ENCODE peak calls at places on chromosomes 5 and 9, in eight cellular contexts. Q is right atrium auricular region; W is uterus; R is A549; G is CD8-positive, alpha-beta T cell; J is PC-9; E is SJSA1; Y is GM23248. K is an unnamed sample.

GRCh38 chr5:76690704-76691469 is 25.0 kb upstream of the F2R start:
- DNase-seq in Q (no peak), E (peak; percentile 80), Y (peak; percentile 54), G (no peak), W (no peak), J (peak; percentile 68), R (no peak), K (no peak)

GRCh38 chr9:77725820-77726219 is 77.7 kb upstream of the GNA14 start:
- DNase-seq in G (no peak), E (no peak), Y (no peak), Q (no peak), W (no peak), J (no peak), R (no peak), K (no peak)

GRCh38 chr5:12794476-12795332 is 890.5 kb upstream of the CTNND2 start:
- DNase-seq in J (no peak), W (no peak), E (no peak), G (no peak), Y (no peak), R (no peak), Q (no peak), K (no peak)

GRCh38 chr5:175517824-175518450 is 39.6 kb downstream of the SFXN1 start:
- DNase-seq in R (no peak), W (no peak), Y (peak; percentile 87), J (no peak), E (peak; percentile 68), G (peak; percentile 53), Q (no peak), K (no peak)

GRCh38 chr5:155943516-155944407 is 383.2 kb upstream of the SGCD start:
- DNase-seq in J (no peak), R (peak; percentile 27), E (no peak), G (peak; percentile 20), Q (no peak), W (peak; percentile 20), Y (peak; percentile 81), K (peak; percentile 61)

GRCh38 chr5:134458676-134459403 is 47.2 kb upstream of the CDKN2AIPNL start:
- DNase-seq in E (no peak), G (no peak), R (no peak), W (no peak), Y (no peak), Q (no peak), J (no peak), K (no peak)

GRCh38 chr5:124634228-124634819 is 112.1 kb downstream of the ZNF608 start:
- DNase-seq in G (no peak), Q (no peak), W (no peak), Y (peak; percentile 63), R (no peak), E (no peak), J (peak; percentile 67), K (no peak)

GRCh38 chr5:66718374-66718977 is 122.3 kb downstream of the MAST4 start:
- DNase-seq in J (no peak), R (no peak), E (no peak), G (no peak), Q (no peak), Y (no peak), W (no peak), K (no peak)

GRCh38 chr9:115945009-115945431 is 208.6 kb upstream of the PAPPA start:
- DNase-seq in G (no peak), J (no peak), W (no peak), Q (no peak), R (peak; percentile 38), Y (no peak), E (no peak), K (no peak)

GRCh38 chr5:38540348-38540747 is 16.1 kb downstream of the LIFR start:
- DNase-seq in Y (no peak), E (no peak), J (no peak), Q (no peak), R (no peak), W (peak; percentile 31), G (no peak), K (peak; percentile 77)
- H3K27ac ChIP-seq in Y (no peak overlapping the region), E (no peak overlapping the region), J (no peak overlapping the region), Q (peak overlapping the region; percentile 3), R (no peak overlapping the region), W (no peak overlapping the region), G (no peak overlapping the region), K (peak overlapping the region; percentile 28)

GRCh38 chr5:74015716-74016115 is 389.7 kb downstream of the ARHGEF28 start:
- DNase-seq in G (no peak), R (no peak), Q (no peak), E (no peak), Y (no peak), W (no peak), J (no peak), K (no peak)

GRCh38 chr5:74016373-74016772 is 390.4 kb downstream of the ARHGEF28 start:
- DNase-seq in J (no peak), Y (no peak), R (no peak), G (no peak), E (no peak), W (no peak), Q (no peak), K (no peak)

GRCh38 chr5:74017786-74018211 is 391.8 kb downstream of the ARHGEF28 start:
- DNase-seq in Q (no peak), W (no peak), J (peak; percentile 90), R (no peak), G (no peak), E (no peak), Y (peak; percentile 89), K (no peak)

GRCh38 chr5:74019923-74020322 is 393.9 kb downstream of the ARHGEF28 start:
- DNase-seq in W (no peak), G (no peak), Q (no peak), J (no peak), Y (no peak), E (no peak), R (no peak), K (no peak)

GRCh38 chr5:74017112-74017511 is 391.1 kb downstream of the ARHGEF28 start:
- DNase-seq in G (no peak), Y (peak; percentile 64), W (no peak), Q (no peak), R (no peak), J (peak; percentile 92), E (no peak), K (no peak)
- H3K27ac ChIP-seq in G (no peak overlapping the region), Y (no peak overlapping the region), W (no peak overlapping the region), Q (no peak overlapping the region), R (no peak overlapping the region), J (peak overlapping the region; percentile 75), E (no peak overlapping the region), K (no peak overlapping the region)

GRCh38 chr9:34994429-34995287 is 5.1 kb downstream of the DNAJB5 start:
- DNase-seq in J (no peak), R (peak; percentile 78), W (peak; percentile 60), E (no peak), G (no peak), Q (peak; percentile 59), Y (peak; percentile 71), K (no peak)
- H3K27ac ChIP-seq in J (no peak overlapping the region), R (no peak overlapping the region), W (peak overlapping the region; percentile 90), E (no peak overlapping the region), G (no peak overlapping the region), Q (peak overlapping the region; percentile 100), Y (peak overlapping the region; percentile 96), K (peak overlapping the region; percentile 73)

DNA sequence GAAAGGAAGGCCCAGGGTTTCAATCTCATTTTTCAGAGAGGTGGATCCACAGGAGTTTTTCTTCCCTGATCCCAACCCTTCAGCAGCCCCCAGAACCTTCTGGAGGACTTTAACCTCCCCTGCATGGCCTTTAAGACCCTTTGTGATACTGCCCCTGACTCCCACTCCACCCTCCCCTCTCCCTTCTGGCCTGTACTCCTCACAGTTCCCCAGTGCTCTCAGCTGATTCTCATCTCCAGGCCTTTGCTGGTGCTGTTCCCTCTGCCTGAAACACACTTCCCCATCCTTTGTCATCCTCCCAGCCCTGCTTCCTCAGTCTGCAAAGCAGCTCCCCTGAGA is 18.5 kb downstream of the NEURL1B start:
- DNase-seq in R (no peak), J (no peak), Q (no peak), G (no peak), W (no peak), E (no peak), Y (no peak), K (no peak)
- H3K27ac ChIP-seq in R (no peak overlapping the region), J (no peak overlapping the region), Q (peak overlapping the region; percentile 91), G (no peak overlapping the region), W (peak overlapping the region; percentile 84), E (peak overlapping the region; percentile 84), Y (peak overlapping the region; percentile 64), K (peak overlapping the region; percentile 85)

DNA sequence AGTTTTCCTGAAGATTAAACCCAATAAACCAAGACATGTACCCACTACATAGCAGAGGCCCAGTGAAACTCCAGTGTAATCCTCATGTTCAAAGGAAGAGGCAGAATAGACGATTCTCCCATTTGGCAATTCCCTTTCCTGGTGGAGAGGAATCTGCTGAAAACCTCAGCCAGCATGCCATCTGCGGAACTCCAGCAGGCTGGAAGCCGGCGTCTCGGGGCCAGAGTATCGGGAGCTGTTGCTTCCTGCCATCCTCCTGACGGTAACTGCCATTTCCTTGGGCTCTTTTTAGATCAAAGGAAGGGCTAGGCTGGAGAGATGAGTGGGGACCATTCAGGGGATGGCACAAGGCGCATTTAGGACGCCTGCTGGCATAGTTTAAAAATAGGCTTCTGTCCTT is 20.5 kb downstream of the NEURL1B start:
- DNase-seq in E (no peak), Y (no peak), G (no peak), J (no peak), R (no peak), Q (no peak), W (no peak), K (peak; percentile 46)
- H3K27ac ChIP-seq in E (no peak overlapping the region), Y (no peak overlapping the region), G (no peak overlapping the region), J (no peak overlapping the region), R (no peak overlapping the region), Q (peak overlapping the region; percentile 91), W (peak overlapping the region; percentile 84), K (peak overlapping the region; percentile 85)

DNA sequence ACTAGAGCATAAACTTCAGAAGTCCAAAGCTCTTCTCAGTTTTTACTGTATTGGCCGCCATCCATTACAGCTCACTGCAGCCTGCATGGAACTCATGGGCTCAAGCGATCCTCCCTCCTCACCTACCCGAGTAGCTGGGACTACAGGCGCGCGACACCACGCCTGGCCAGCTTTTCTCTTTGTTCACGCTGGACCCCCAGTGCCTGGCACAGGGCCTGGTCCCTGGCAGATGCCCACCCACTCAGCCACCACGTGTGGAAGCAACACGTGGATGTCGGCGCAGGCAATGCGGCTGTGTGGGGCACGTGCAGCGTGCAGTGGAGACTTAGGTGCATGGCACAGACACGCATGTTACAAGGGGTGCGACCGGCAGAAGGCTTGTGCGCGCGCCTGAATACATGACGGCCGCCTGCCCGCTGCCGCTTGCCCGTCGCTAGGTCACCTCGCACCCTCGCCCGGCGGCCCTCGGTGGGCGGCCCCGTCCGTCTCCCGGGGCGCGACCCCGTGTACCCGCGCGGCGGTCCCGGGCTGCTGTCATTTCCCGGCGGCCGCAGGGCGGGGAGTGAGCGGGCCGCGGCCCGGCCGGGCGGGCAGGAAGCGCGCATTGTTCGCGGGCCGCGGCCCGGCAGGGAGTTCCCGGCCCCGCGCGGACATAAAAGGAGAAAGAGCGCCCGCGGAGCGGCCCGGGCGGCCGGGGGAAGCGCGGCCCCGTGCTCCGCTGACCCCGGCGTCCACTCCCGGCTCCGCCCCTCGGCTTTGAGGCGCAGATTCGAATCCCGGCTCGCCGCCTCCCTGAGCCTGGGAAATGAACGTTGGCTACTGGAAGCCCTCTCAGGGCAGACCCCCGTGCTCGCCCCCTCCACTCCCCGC is 24.1 kb upstream of the PTGS1 start:
- DNase-seq in J (no peak), Y (peak; percentile 67), G (no peak), Q (no peak), E (no peak), W (peak; percentile 39), R (peak; percentile 16), K (peak; percentile 75)
- H3K27ac ChIP-seq in J (no peak overlapping the region), Y (no peak overlapping the region), G (no peak overlapping the region), Q (peak overlapping the region; percentile 50), E (no peak overlapping the region), W (peak overlapping the region; percentile 55), R (peak overlapping the region; percentile 63), K (peak overlapping the region; percentile 58)

K was measured in upper lobe of right lung.